ENCODE peak calls at places on chromosomes 5 and 9, in seven cellular contexts. B is K562, S is H1, O is GM12878, D is SK-N-SH, A is HCT116, F is HepG2. T is an unnamed sample.

GRCh38 chr5:31194892-31195291 is 1.4 kb downstream of the CDH6 start:
- DNase-seq in F (no peak), D (no peak), S (no peak), B (no peak), A (no peak), O (no peak), T (no peak)

GRCh38 chr5:178078197-178078995 is 34.9 kb upstream of the N4BP3 start:
- DNase-seq in A (no peak), S (no peak), F (no peak), O (no peak), B (peak; percentile 34), D (no peak), T (no peak)

GRCh38 chr9:26264709-26265601 is 586.7 kb upstream of the TUSC1 start:
- DNase-seq in D (no peak), S (no peak), O (no peak), A (no peak), B (no peak), F (no peak), T (no peak)

GRCh38 chr5:121982500-121983261 is 20.9 kb downstream of the SRFBP1 start:
- DNase-seq in B (no peak), D (no peak), S (no peak), F (no peak), A (no peak), O (no peak), T (no peak)

GRCh38 chr9:26053954-26054353 is 375.7 kb upstream of the TUSC1 start:
- DNase-seq in B (no peak), A (no peak), D (no peak), O (no peak), S (no peak), F (no peak), T (no peak)

GRCh38 chr5:9888517-9888916 is 258.4 kb upstream of the TAS2R1 start:
- DNase-seq in A (no peak), D (no peak), F (no peak), S (no peak), O (no peak), B (no peak), T (no peak)

GRCh38 chr5:132023258-132024116 is 12.0 kb upstream of the ACSL6 start:
- DNase-seq in A (no peak), B (no peak), F (no peak), D (no peak), S (no peak), O (no peak), T (no peak)

GRCh38 chr9:79408617-79409016 is 163.1 kb upstream of the TLE4 start:
- DNase-seq in B (no peak), A (no peak), O (no peak), F (no peak), S (no peak), D (no peak), T (no peak)

GRCh38 chr9:113509463-113509862 is 45.9 kb downstream of the RGS3 start:
- DNase-seq in A (no peak), S (no peak), D (no peak), F (no peak), B (no peak), O (no peak), T (no peak)
- TF ChIP-seq JUND in A (no peak), S (no peak), D (no peak), F (no peak), B (no peak), O (no peak), T (no peak)

DNA sequence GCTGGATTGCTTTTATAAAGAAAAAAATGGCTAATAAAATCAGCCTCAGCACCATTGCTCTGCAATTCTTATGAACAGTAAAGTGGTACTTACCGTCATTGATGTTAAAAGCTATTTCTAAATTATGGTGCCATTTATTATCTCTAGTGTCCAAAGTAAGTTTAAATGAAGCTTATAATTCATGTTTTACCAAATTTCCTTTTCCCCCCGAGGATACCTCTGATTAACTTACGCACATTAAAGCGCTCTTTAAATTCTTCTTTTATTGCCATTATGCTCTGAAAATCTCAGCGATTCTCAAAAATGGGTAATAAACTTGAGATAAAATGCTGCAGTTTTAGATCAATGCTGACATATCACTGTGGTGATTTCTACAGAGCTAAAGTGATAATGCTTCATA is 13.5 kb downstream of the TLX3 start:
- DNase-seq in O (no peak), D (peak; percentile 66), B (no peak), S (no peak), A (no peak), F (no peak), T (no peak)
- TF ChIP-seq JUND in O (no peak), D (no peak), B (no peak), S (no peak), A (no peak), F (no peak), T (no peak)

GRCh38 chr5:127428748-127429147 is 88.7 kb upstream of the PRRC1 start:
- DNase-seq in S (no peak), O (no peak), A (no peak), D (no peak), B (no peak), F (peak; percentile 36), T (no peak)
- TF ChIP-seq JUND in S (no peak), O (no peak), A (no peak), D (no peak), B (no peak), F (no peak), T (no peak)

GRCh38 chr9:135805422-135806022 is 101.8 kb downstream of the CAMSAP1 start:
- DNase-seq in B (no peak), S (no peak), D (no peak), O (no peak), F (no peak), A (no peak), T (no peak)
- TF ChIP-seq JUND in B (no peak), S (no peak), D (no peak), O (no peak), F (no peak), A (no peak), T (no peak)

GRCh38 chr9:134442087-134442470 is 115.8 kb downstream of the RXRA start:
- DNase-seq in O (no peak), F (no peak), B (no peak), S (no peak), D (peak; percentile 54), A (no peak), T (no peak)

GRCh38 chr9:134443169-134444039 is 117.1 kb downstream of the RXRA start:
- DNase-seq in O (peak; percentile 37), A (peak; percentile 83), D (peak; percentile 94), B (peak; percentile 82), F (peak; percentile 71), S (peak; percentile 38), T (peak; percentile 90)

GRCh38 chr9:134442486-134443168 is 116.4 kb downstream of the RXRA start:
- DNase-seq in B (no peak), S (no peak), A (no peak), D (peak; percentile 72), O (no peak), F (no peak), T (peak; percentile 57)

GRCh38 chr9:134440636-134441226 is 114.5 kb downstream of the RXRA start:
- DNase-seq in S (no peak), O (no peak), A (no peak), B (no peak), F (no peak), D (no peak), T (no peak)

GRCh38 chr9:134441227-134442086 is 115.2 kb downstream of the RXRA start:
- DNase-seq in S (no peak), B (no peak), O (no peak), F (no peak), A (no peak), D (no peak), T (no peak)
- TF ChIP-seq JUND in S (no peak), B (no peak), O (no peak), F (peak; percentile 11), A (no peak), D (no peak), T (no peak)

DNA sequence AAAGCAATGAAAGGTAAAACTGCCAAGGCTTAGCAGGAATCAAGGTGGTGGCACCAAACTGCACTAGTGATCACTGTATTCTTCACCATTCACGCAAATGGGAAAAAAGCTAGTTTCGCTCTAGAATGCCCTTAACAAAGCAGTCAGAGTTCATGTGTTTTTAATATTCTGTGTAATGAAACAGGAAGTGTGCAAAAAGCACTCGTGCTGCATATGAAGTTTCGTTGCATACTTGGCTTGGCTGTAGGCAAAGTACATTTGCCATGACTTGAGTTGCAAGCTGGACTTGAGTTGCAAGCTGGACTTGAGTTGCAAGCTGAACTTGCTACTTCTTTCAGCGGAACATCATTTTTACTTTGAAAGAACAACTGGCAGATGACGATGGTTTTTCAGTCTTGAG is 55.4 kb downstream of the FOXI1 start:
- DNase-seq in F (no peak), S (no peak), D (no peak), B (no peak), A (no peak), O (no peak), T (no peak)
- TF ChIP-seq JUND in F (no peak), S (no peak), D (no peak), B (no peak), A (no peak), O (no peak), T (no peak)

T was measured in T47D.